ENCODE peak calls at places on chromosomes 12 and 14, in ten cellular contexts. Y is PC-9, N is OCI-LY7, X is fibroblast of lung, L is GM23338, H is MM.1S, E is mammary epithelial cell, J is mesenchymal stem cell, Q is trophoblast cell, R is hepatocyte. G is an unnamed sample.

GRCh38 chr12:109488051-109488665 is 10.7 kb downstream of the UBE3B start:
- DNase-seq in Y (no peak), N (no peak), X (no peak), L (no peak), H (no peak), E (no peak), J (no peak), Q (no peak), R (no peak), G (peak; percentile 34)

GRCh38 chr12:79400481-79400880 is 290.3 kb downstream of the PAWR start:
- DNase-seq in Y (no peak), N (no peak), X (no peak), L (no peak), H (no peak), E (no peak), J (no peak), Q (no peak), R (no peak), G (no peak)

GRCh38 chr12:124762791-124763593 is 100.7 kb downstream of the SCARB1 start:
- DNase-seq in Y (no peak), N (no peak), X (peak; percentile 84), L (no peak), H (no peak), E (peak; percentile 88), J (no peak), Q (no peak), R (no peak), G (no peak)

GRCh38 chr12:124289634-124290600 is 5.0 kb upstream of the RFLNA start:
- DNase-seq in Y (no peak), N (no peak), X (peak; percentile 64), L (no peak), H (no peak), E (peak; percentile 40), J (peak; percentile 84), Q (peak; percentile 45), R (no peak), G (peak; percentile 43)

GRCh38 chr14:88164906-88165534 is 158.0 kb downstream of the KCNK10 start:
- DNase-seq in Y (no peak), N (no peak), X (peak; percentile 1), L (no peak), H (no peak), E (no peak), J (no peak), Q (no peak), R (no peak), G (no peak)

GRCh38 chr14:24436355-24437019 is 6.1 kb downstream of the SDR39U1 start:
- DNase-seq in Y (peak; percentile 63), N (peak; percentile 76), X (peak; percentile 61), L (peak; percentile 77), H (no peak), E (peak; percentile 56), J (peak; percentile 80), Q (peak; percentile 77), R (peak; percentile 74), G (peak; percentile 85)

GRCh38 chr12:52004042-52004648 is 2.6 kb upstream of the TAMALIN start:
- DNase-seq in Y (no peak), N (no peak), X (peak; percentile 39), L (peak; percentile 90), H (no peak), E (peak; percentile 40), J (peak; percentile 76), Q (peak; percentile 71), R (peak; percentile 68), G (peak; percentile 55)

GRCh38 chr14:20632448-20632830 is 9.1 kb downstream of the OR6S1 start:
- DNase-seq in Y (no peak), N (no peak), X (no peak), L (peak; percentile 42), H (no peak), E (peak; percentile 13), J (no peak), Q (peak; percentile 44), R (no peak), G (no peak)

GRCh38 chr12:58071994-58072393 is 130.6 kb downstream of the ATP23 start:
- DNase-seq in Y (no peak), N (no peak), X (no peak), L (no peak), H (no peak), E (no peak), J (no peak), Q (no peak), R (no peak), G (no peak)

GRCh38 chr12:58067610-58068387 is 126.4 kb downstream of the ATP23 start:
- DNase-seq in Y (peak; percentile 99), N (no peak), X (peak; percentile 96), L (no peak), H (no peak), E (peak; percentile 98), J (peak; percentile 67), Q (peak; percentile 99), R (no peak), G (peak; percentile 57)

GRCh38 chr12:58068706-58069105 is 127.3 kb downstream of the ATP23 start:
- DNase-seq in Y (no peak), N (no peak), X (no peak), L (no peak), H (no peak), E (no peak), J (no peak), Q (no peak), R (no peak), G (no peak)

GRCh38 chr12:58066296-58066695 is 124.9 kb downstream of the ATP23 start:
- DNase-seq in Y (no peak), N (no peak), X (peak; percentile 57), L (no peak), H (no peak), E (peak; percentile 27), J (no peak), Q (no peak), R (peak; percentile 27), G (no peak)

GRCh38 chr12:58069268-58069967 is 128.1 kb downstream of the ATP23 start:
- DNase-seq in Y (no peak), N (no peak), X (peak; percentile 25), L (no peak), H (no peak), E (peak; percentile 46), J (peak; percentile 54), Q (no peak), R (no peak), G (peak; percentile 44)
- H2AFZ ChIP-seq in Y (no peak overlapping the region), N (no peak overlapping the region), X (no peak overlapping the region), L (no peak overlapping the region), H (no peak overlapping the region), E (peak overlapping the region; percentile 60), J (no peak overlapping the region), Q (no peak overlapping the region), R (no peak overlapping the region), G (no peak overlapping the region)

GRCh38 chr12:121285856-121286255 is 10.7 kb downstream of the CAMKK2 start:
- DNase-seq in Y (no peak), N (no peak), X (no peak), L (no peak), H (no peak), E (no peak), J (no peak), Q (no peak), R (no peak), G (no peak)

GRCh38 chr12:121283388-121283787 is 13.1 kb downstream of the CAMKK2 start:
- DNase-seq in Y (no peak), N (no peak), X (no peak), L (no peak), H (no peak), E (no peak), J (no peak), Q (no peak), R (no peak), G (no peak)

GRCh38 chr12:121283841-121284240 is 12.7 kb downstream of the CAMKK2 start:
- DNase-seq in Y (no peak), N (no peak), X (no peak), L (no peak), H (no peak), E (no peak), J (no peak), Q (no peak), R (no peak), G (no peak)

GRCh38 chr12:121282072-121282742 is 14.3 kb downstream of the CAMKK2 start:
- DNase-seq in Y (no peak), N (no peak), X (no peak), L (no peak), H (no peak), E (no peak), J (no peak), Q (no peak), R (no peak), G (no peak)

GRCh38 chr12:121284551-121285390 is 11.7 kb downstream of the CAMKK2 start:
- DNase-seq in Y (no peak), N (no peak), X (no peak), L (no peak), H (no peak), E (no peak), J (peak; percentile 76), Q (no peak), R (no peak), G (peak; percentile 19)
- H2AFZ ChIP-seq in Y (no peak overlapping the region), N (no peak overlapping the region), X (no peak overlapping the region), L (no peak overlapping the region), H (no peak overlapping the region), E (no peak overlapping the region), J (no peak overlapping the region), Q (no peak overlapping the region), R (no peak overlapping the region), G (no peak overlapping the region)

GRCh38 chr12:92502417-92503028 is 200.3 kb upstream of the PLEKHG7 start:
- DNase-seq in Y (no peak), N (peak; percentile 69), X (no peak), L (no peak), H (peak; percentile 50), E (no peak), J (no peak), Q (peak; percentile 19), R (peak; percentile 12), G (no peak)
- H2AFZ ChIP-seq in Y (no peak overlapping the region), N (peak overlapping the region; percentile 90), X (no peak overlapping the region), L (peak overlapping the region; percentile 78), H (peak overlapping the region; percentile 63), E (no peak overlapping the region), J (no peak overlapping the region), Q (no peak overlapping the region), R (no peak overlapping the region), G (no peak overlapping the region)

GRCh38 chr14:61252354-61253063 is 28.6 kb downstream of the TMEM30B start:
- DNase-seq in Y (peak; percentile 94), N (peak; percentile 89), X (peak; percentile 97), L (peak; percentile 91), H (peak; percentile 63), E (peak; percentile 89), J (peak; percentile 92), Q (peak; percentile 88), R (peak; percentile 91), G (peak; percentile 99)
- H2AFZ ChIP-seq in Y (peak overlapping the region; percentile 23), N (peak overlapping the region; percentile 100), X (peak overlapping the region; percentile 68), L (peak overlapping the region; percentile 30), H (no peak overlapping the region), E (peak overlapping the region; percentile 36), J (peak overlapping the region; percentile 30), Q (no peak overlapping the region), R (no peak overlapping the region), G (peak overlapping the region; percentile 75)

GRCh38 chr14:36666416-36667206 is 5.0 kb downstream of the PAX9 start:
- DNase-seq in Y (no peak), N (no peak), X (no peak), L (peak; percentile 81), H (no peak), E (no peak), J (no peak), Q (no peak), R (no peak), G (no peak)
- H2AFZ ChIP-seq in Y (no peak overlapping the region), N (no peak overlapping the region), X (no peak overlapping the region), L (peak overlapping the region; percentile 90), H (no peak overlapping the region), E (no peak overlapping the region), J (no peak overlapping the region), Q (peak overlapping the region; percentile 3), R (peak overlapping the region; percentile 20), G (peak overlapping the region; percentile 14)